ENCODE peak calls at places on chromosomes 16 and 17, in seven cellular contexts. L is activated naive CD4-positive, alpha-beta T cell treated with anti-CD3 and anti-CD28 coated beads, Interleukin-2, amount 50 U/mL, for 72 hours; G is activated effector memory CD4-positive, alpha-beta T cell treated with Interleukin-2 at 50 U/mL for 16 hours; H is AG04450; A is activated CD8-positive, alpha-beta memory T cell treated with anti-CD3 and anti-CD28 coated beads for 24 hours; F is EL; S is iris pigment epithelial cell. J is an unnamed sample.

GRCh38 chr16:27556471-27556870 is 6.5 kb downstream of the KATNIP start:
- DNase-seq in S (no peak), L (no peak), H (no peak), A (no peak), G (no peak), F (no peak), J (no peak)

GRCh38 chr16:66920924-66921680 is 2.4 kb upstream of the CDH16 start:
- DNase-seq in H (no peak), G (no peak), S (no peak), L (no peak), A (no peak), F (no peak), J (no peak)

GRCh38 chr17:4304417-4305027 is 40.7 kb upstream of the ANKFY1 start:
- DNase-seq in L (peak; percentile 64), A (peak; percentile 68), F (peak; percentile 55), H (no peak), S (peak; percentile 33), G (no peak), J (no peak)

GRCh38 chr16:12539185-12539929 is 264.3 kb downstream of the CPPED1 start:
- DNase-seq in A (no peak), G (no peak), S (peak; percentile 68), L (peak; percentile 53), F (peak; percentile 57), H (no peak), J (no peak)

GRCh38 chr17:19644493-19645210 is 3.9 kb upstream of the ALDH3A2 start:
- DNase-seq in G (no peak), S (peak; percentile 70), L (no peak), H (no peak), F (no peak), A (no peak), J (no peak)

GRCh38 chr17:31391496-31391949 is at the start of gene RAB11FIP4:
- DNase-seq in L (no peak), A (peak; percentile 60), G (no peak), S (no peak), H (no peak), F (no peak), J (no peak)

GRCh38 chr17:42706732-42707131 is 24.4 kb downstream of the CNTNAP1 start:
- DNase-seq in S (no peak), L (no peak), H (no peak), A (no peak), G (peak; percentile 54), F (no peak), J (no peak)

GRCh38 chr17:51259574-51260236 is at the start of gene MBTD1:
- DNase-seq in L (peak; percentile 93), G (peak; percentile 88), A (peak; percentile 95), F (peak; percentile 95), H (peak; percentile 95), S (peak; percentile 97), J (peak; percentile 95)

GRCh38 chr16:61332461-61332860 is 703.8 kb downstream of the CDH8 start:
- DNase-seq in G (no peak), A (no peak), L (no peak), F (no peak), S (no peak), H (no peak), J (no peak)

GRCh38 chr17:80761421-80761871 is 216.8 kb downstream of the RPTOR start:
- DNase-seq in S (peak; percentile 80), F (peak; percentile 90), H (no peak), L (peak; percentile 70), G (peak; percentile 64), A (peak; percentile 78), J (no peak)

GRCh38 chr17:74512041-74512440 is 19.2 kb downstream of the CD300LB start:
- DNase-seq in H (no peak), F (no peak), A (peak; percentile 43), S (no peak), G (no peak), L (no peak), J (peak; percentile 48)

GRCh38 chr16:14650629-14651028 is 17.9 kb downstream of the BFAR start:
- DNase-seq in S (no peak), L (no peak), H (no peak), F (no peak), G (no peak), A (no peak), J (no peak)

GRCh38 chr17:80393961-80394360 is 21.0 kb upstream of the ENDOV start:
- DNase-seq in G (no peak), L (no peak), H (no peak), A (no peak), S (no peak), F (no peak), J (no peak)

GRCh38 chr17:48427598-48427997 is 2.4 kb downstream of the SKAP1 start:
- DNase-seq in S (no peak), A (peak; percentile 70), F (no peak), H (no peak), G (peak; percentile 44), L (peak; percentile 70), J (no peak)

GRCh38 chr17:13727441-13728171 is 125.9 kb upstream of the HS3ST3A1 start:
- DNase-seq in A (no peak), S (peak; percentile 87), H (peak; percentile 13), L (no peak), F (peak; percentile 87), G (no peak), J (no peak)

GRCh38 chr16:68387301-68387700 is 61.0 kb downstream of the SMPD3 start:
- DNase-seq in H (no peak), A (no peak), L (no peak), S (no peak), G (no peak), F (no peak), J (no peak)

GRCh38 chr17:40311575-40311974 is 2.6 kb downstream of the RARA start:
- DNase-seq in L (no peak), A (peak; percentile 56), F (peak; percentile 70), G (no peak), S (no peak), H (no peak), J (peak; percentile 78)

GRCh38 chr16:2288701-2289100 is 20.8 kb upstream of the RNPS1 start:
- DNase-seq in S (no peak), G (no peak), A (no peak), H (no peak), L (no peak), F (no peak), J (no peak)